ENCODE peak calls at places on chromosomes 2 and 18, in six cellular contexts. D is mesothelial cell of epicardium, X is NCI-H187, C is MV-4-11, K is AG09309, J is mucosa of gallbladder. F is an unnamed sample.

GRCh38 chr2:112758701-112759100 is 5.7 kb downstream of the CKAP2L start:
- DNase-seq in D (no peak), X (no peak), C (no peak), K (no peak), J (no peak), F (no peak)

GRCh38 chr18:13660510-13660909 is 65.8 kb downstream of the FAM210A start:
- DNase-seq in D (no peak), X (no peak), C (no peak), K (no peak), J (no peak), F (no peak)

GRCh38 chr2:226578879-226579278 is 220.7 kb downstream of the IRS1 start:
- DNase-seq in D (no peak), X (no peak), C (no peak), K (no peak), J (no peak), F (no peak)

GRCh38 chr18:56789004-56789888 is 138.1 kb downstream of the WDR7 start:
- DNase-seq in D (no peak), X (no peak), C (peak), K (no peak), J (no peak), F (no peak)

GRCh38 chr2:237201461-237202287 is 116.0 kb downstream of the COPS8 start:
- DNase-seq in D (no peak), X (no peak), C (peak), K (peak), J (peak), F (no peak)

GRCh38 chr18:59423251-59423650 is 64.2 kb upstream of the LMAN1 start:
- DNase-seq in D (no peak), X (no peak), C (no peak), K (no peak), J (no peak), F (no peak)

GRCh38 chr18:71114550-71115210 is 825.8 kb downstream of the SOCS6 start:
- DNase-seq in D (no peak), X (no peak), C (no peak), K (no peak), J (no peak), F (no peak)

GRCh38 chr18:46019956-46020355 is 52.1 kb downstream of the PSTPIP2 start:
- DNase-seq in D (no peak), X (no peak), C (no peak), K (no peak), J (no peak), F (no peak)

GRCh38 chr2:5035134-5035533 is 657.0 kb upstream of the SOX11 start:
- DNase-seq in D (no peak), X (peak), C (no peak), K (no peak), J (no peak), F (no peak)

GRCh38 chr2:239936838-239937581 is 88.1 kb downstream of the NDUFA10 start:
- DNase-seq in D (no peak), X (no peak), C (no peak), K (no peak), J (no peak), F (no peak)

GRCh38 chr18:80006726-80007125 is 18.4 kb upstream of the TXNL4A start:
- DNase-seq in D (no peak), X (no peak), C (no peak), K (no peak), J (no peak), F (no peak)

GRCh38 chr2:24702800-24703199 is 90.4 kb downstream of the PTRHD1 start:
- DNase-seq in D (no peak), X (no peak), C (no peak), K (peak), J (no peak), F (no peak)

GRCh38 chr2:169093535-169093934 is 24.2 kb downstream of the DHRS9 start:
- DNase-seq in D (no peak), X (no peak), C (no peak), K (no peak), J (no peak), F (no peak)

GRCh38 chr2:122193622-122194021 is 438.2 kb downstream of the TSN start:
- DNase-seq in D (no peak), X (no peak), C (no peak), K (no peak), J (no peak), F (no peak)

GRCh38 chr18:9066358-9066757 is 36.1 kb upstream of the NDUFV2 start:
- DNase-seq in D (no peak), X (no peak), C (no peak), K (no peak), J (no peak), F (no peak)

GRCh38 chr18:76475450-76476203 is 19.4 kb downstream of the ZNF516 start:
- DNase-seq in D (no peak), X (no peak), C (peak), K (no peak), J (no peak), F (no peak)

GRCh38 chr2:227677928-227678327 is 11.3 kb downstream of the SCYGR5 start:
- DNase-seq in D (no peak), X (no peak), C (no peak), K (no peak), J (no peak), F (no peak)

GRCh38 chr2:191569025-191569424 is 108.9 kb upstream of the NABP1 start:
- DNase-seq in D (no peak), X (no peak), C (no peak), K (no peak), J (no peak), F (no peak)

GRCh38 chr2:45707661-45708060 is 56.2 kb downstream of the PRKCE start:
- DNase-seq in D (no peak), X (no peak), C (no peak), K (no peak), J (no peak), F (no peak)

GRCh38 chr2:17878222-17879136 is at the start of gene KCNS3:
- DNase-seq in D (peak), X (peak), C (no peak), K (no peak), J (no peak), F (peak)

GRCh38 chr18:13577091-13577697 is 149.2 kb downstream of the FAM210A start:
- DNase-seq in D (no peak), X (no peak), C (peak), K (peak), J (no peak), F (no peak)

GRCh38 chr2:170196962-170197361 is 19.0 kb downstream of the MYO3B start:
- DNase-seq in D (no peak), X (no peak), C (no peak), K (no peak), J (no peak), F (no peak)

GRCh38 chr2:119723784-119724467 is 35.8 kb upstream of the PTPN4 start:
- DNase-seq in D (no peak), X (no peak), C (no peak), K (no peak), J (no peak), F (no peak)

GRCh38 chr2:186820303-186820702 is 28.7 kb downstream of the ZSWIM2 start:
- DNase-seq in D (no peak), X (no peak), C (no peak), K (no peak), J (no peak), F (no peak)

GRCh38 chr2:109422758-109423500 is 190.8 kb downstream of the SEPTIN10 start:
- DNase-seq in D (no peak), X (no peak), C (no peak), K (no peak), J (no peak), F (no peak)